ENCODE peak calls at places on chromosomes 5 and 9, in eight cellular contexts. F, Q, M, A, W, P, T and Z are unnamed samples.

GRCh38 chr9:126301985-126302603 is 24.5 kb upstream of the MVB12B start:
- DNase-seq in F (peak; percentile 78), Q (peak; percentile 92), M (peak; percentile 72), A (peak; percentile 63), W (peak; percentile 70), P (no peak), T (peak; percentile 42), Z (peak; percentile 68)

GRCh38 chr5:178213748-178214151 is 9.4 kb downstream of the HNRNPAB start:
- DNase-seq in F (no peak), Q (no peak), M (no peak), A (no peak), W (no peak), P (no peak), T (no peak), Z (no peak)

GRCh38 chr9:93567271-93567959 is 9.0 kb upstream of the PHF2 start:
- DNase-seq in F (peak; percentile 60), Q (peak; percentile 48), M (peak; percentile 20), A (peak; percentile 10), W (no peak), P (no peak), T (no peak), Z (no peak)

GRCh38 chr5:170302729-170303501 is 5.3 kb upstream of the LCP2 start:
- DNase-seq in F (no peak), Q (peak; percentile 64), M (no peak), A (no peak), W (no peak), P (no peak), T (peak; percentile 64), Z (no peak)

GRCh38 chr5:173764321-173765029 is 123.7 kb upstream of the CPEB4 start:
- DNase-seq in F (no peak), Q (no peak), M (peak; percentile 97), A (peak; percentile 98), W (no peak), P (no peak), T (no peak), Z (no peak)

GRCh38 chr5:179533907-179534306 is 16.4 kb upstream of the RUFY1 start:
- DNase-seq in F (no peak), Q (no peak), M (no peak), A (no peak), W (no peak), P (no peak), T (no peak), Z (no peak)

GRCh38 chr5:177124486-177124991 is 9.0 kb upstream of the NSD1 start:
- DNase-seq in F (peak; percentile 5), Q (no peak), M (no peak), A (no peak), W (no peak), P (no peak), T (no peak), Z (no peak)

GRCh38 chr9:138065287-138065686 is 187.7 kb downstream of the CACNA1B start:
- DNase-seq in F (no peak), Q (no peak), M (no peak), A (no peak), W (no peak), P (no peak), T (no peak), Z (no peak)

GRCh38 chr5:123945548-123945947 is 433.6 kb downstream of the CSNK1G3 start:
- DNase-seq in F (no peak), Q (no peak), M (no peak), A (no peak), W (no peak), P (no peak), T (no peak), Z (no peak)

GRCh38 chr5:173963107-173963506 is 25.9 kb upstream of the C5orf47 start:
- DNase-seq in F (peak; percentile 28), Q (peak; percentile 55), M (peak; percentile 58), A (peak; percentile 86), W (no peak), P (no peak), T (no peak), Z (no peak)

GRCh38 chr5:67065237-67065636 is 131.4 kb downstream of the CD180 start:
- DNase-seq in F (peak; percentile 17), Q (peak; percentile 29), M (no peak), A (no peak), W (no peak), P (no peak), T (peak; percentile 27), Z (no peak)

GRCh38 chr9:69675563-69675962 is 3.4 kb upstream of the APBA1 start:
- DNase-seq in F (no peak), Q (no peak), M (peak; percentile 28), A (no peak), W (no peak), P (no peak), T (no peak), Z (no peak)

GRCh38 chr5:35626108-35626507 is 8.4 kb downstream of the SPEF2 start:
- DNase-seq in F (no peak), Q (no peak), M (peak; percentile 21), A (no peak), W (no peak), P (no peak), T (no peak), Z (no peak)

GRCh38 chr9:92151691-92152393 is 36.6 kb upstream of the SPTLC1 start:
- DNase-seq in F (peak; percentile 18), Q (no peak), M (peak; percentile 95), A (peak; percentile 95), W (no peak), P (no peak), T (no peak), Z (peak; percentile 35)

GRCh38 chr5:74543162-74543995 is 97.1 kb downstream of the ENC1 start:
- DNase-seq in F (peak; percentile 3), Q (peak; percentile 27), M (peak; percentile 76), A (peak; percentile 98), W (no peak), P (no peak), T (no peak), Z (peak; percentile 12)